ENCODE peak calls at places on chromosomes 3 and 15, in seven cellular contexts. J is dorsolateral prefrontal cortex; H is Jurkat, Clone E6-1; I is pancreas; B is heart right ventricle; Q is astrocyte of the spinal cord; G is HCT116. E is an unnamed sample.
A peak's percentile ranks its signal among the peaks of the same experiment; 100 is the strongest.

GRCh38 chr3:162390891-162391290 is 894.3 kb downstream of the OTOL1 start:
- DNase-seq in B (no peak), G (peak; percentile 37), Q (peak; percentile 78), J (no peak), I (no peak), H (no peak), E (no peak)

GRCh38 chr3:56157693-56158092 is 310.6 kb downstream of the ERC2 start:
- DNase-seq in I (no peak), B (no peak), H (no peak), Q (peak; percentile 59), G (no peak), J (no peak), E (peak; percentile 20)

GRCh38 chr3:172517859-172518466 is 5.3 kb downstream of the TNFSF10 start:
- DNase-seq in H (no peak), J (no peak), G (no peak), B (no peak), I (no peak), Q (no peak), E (no peak)

GRCh38 chr3:125191256-125191655 is 21.3 kb downstream of the SLC12A8 start:
- DNase-seq in Q (peak; percentile 40), I (no peak), G (no peak), B (no peak), H (no peak), J (no peak), E (no peak)

GRCh38 chr3:136787226-136787793 is 31.6 kb upstream of the SLC35G2 start:
- DNase-seq in J (no peak), G (no peak), Q (peak; percentile 61), B (peak; percentile 13), H (peak; percentile 57), I (no peak), E (no peak)

GRCh38 chr3:61894988-61895935 is 333.9 kb downstream of the PTPRG start:
- DNase-seq in Q (peak; percentile 95), H (peak; percentile 67), G (peak; percentile 95), J (no peak), I (no peak), B (peak; percentile 85), E (peak; percentile 87)

GRCh38 chr3:40827942-40828688 is 303.4 kb downstream of the ZNF621 start:
- DNase-seq in J (no peak), Q (no peak), I (no peak), H (no peak), G (no peak), B (peak; percentile 61), E (peak; percentile 88)

GRCh38 chr3:149702691-149703426 is 45.0 kb upstream of the WWTR1 start:
- DNase-seq in H (no peak), Q (peak; percentile 86), I (no peak), B (no peak), G (no peak), J (no peak), E (peak; percentile 42)

GRCh38 chr15:45980376-45980775 is 345.5 kb downstream of the SQOR start:
- DNase-seq in H (no peak), B (no peak), Q (no peak), G (no peak), I (no peak), J (no peak), E (no peak)

GRCh38 chr3:188468672-188469071 is 314.7 kb downstream of the LPP start:
- DNase-seq in Q (peak; percentile 76), B (no peak), I (no peak), H (no peak), G (no peak), J (no peak), E (peak; percentile 80)

GRCh38 chr3:64916937-64917336 is 229.1 kb upstream of the ADAMTS9 start:
- DNase-seq in Q (no peak), H (no peak), J (no peak), G (no peak), I (no peak), B (no peak), E (no peak)

GRCh38 chr15:28955160-28955502 is 69.4 kb downstream of the APBA2 start:
- DNase-seq in J (no peak), Q (peak; percentile 86), H (peak; percentile 89), I (no peak), B (no peak), G (no peak), E (no peak)

GRCh38 chr15:66734961-66735908 is 33.2 kb downstream of the SMAD6 start:
- DNase-seq in Q (no peak), H (no peak), J (no peak), B (no peak), G (no peak), I (no peak), E (no peak)

GRCh38 chr15:33132722-33133345 is 61.7 kb downstream of the FMN1 start:
- DNase-seq in J (no peak), B (no peak), H (peak; percentile 41), Q (peak; percentile 72), G (peak; percentile 59), I (no peak), E (no peak)

GRCh38 chr3:98577178-98577895 is 16.1 kb downstream of the CPOX start:
- DNase-seq in G (no peak), B (no peak), Q (peak; percentile 76), J (no peak), I (no peak), H (no peak), E (no peak)

GRCh38 chr15:35596261-35596660 is 50.3 kb upstream of the DPH6 start:
- DNase-seq in B (no peak), G (no peak), H (no peak), Q (no peak), J (no peak), I (no peak), E (no peak)

GRCh38 chr3:141104151-141104741 is 53.1 kb downstream of the SPSB4 start:
- DNase-seq in B (no peak), J (no peak), G (no peak), Q (no peak), H (no peak), I (peak; percentile 94), E (peak; percentile 67)

GRCh38 chr3:11145888-11146287 is 8.4 kb upstream of the HRH1 start:
- DNase-seq in I (no peak), H (no peak), G (peak; percentile 36), Q (peak; percentile 94), B (no peak), J (no peak), E (no peak)

GRCh38 chr15:41868321-41868720 is 25.5 kb downstream of the SPTBN5 start:
- DNase-seq in Q (no peak), H (no peak), I (peak; percentile 55), B (no peak), G (no peak), J (no peak), E (no peak)

GRCh38 chr15:52228928-52229327 is 37.7 kb upstream of the GNB5 start:
- DNase-seq in G (peak; percentile 13), B (no peak), J (no peak), H (no peak), Q (no peak), I (peak; percentile 79), E (no peak)

GRCh38 chr3:39350714-39351113 is 21.2 kb downstream of the CCR8 start:
- DNase-seq in I (no peak), J (no peak), Q (no peak), H (peak; percentile 99), G (no peak), B (no peak), E (no peak)

GRCh38 chr3:128294999-128295468 is 141.8 kb downstream of the EEFSEC start:
- DNase-seq in J (no peak), G (no peak), H (no peak), Q (no peak), I (peak; percentile 16), B (no peak), E (peak; percentile 23)

GRCh38 chr3:72724070-72724469 is 124.2 kb downstream of the SHQ1 start:
- DNase-seq in Q (no peak), B (no peak), J (no peak), G (peak; percentile 87), H (no peak), I (no peak), E (no peak)

GRCh38 chr3:79086514-79086913 is 681.3 kb downstream of the ROBO1 start:
- DNase-seq in Q (peak; percentile 64), B (peak; percentile 25), I (no peak), J (peak; percentile 35), G (peak; percentile 8), H (peak; percentile 52), E (peak; percentile 20)

GRCh38 chr3:178532414-178532813 is 3.8 kb upstream of the KCNMB2 start:
- DNase-seq in I (no peak), G (no peak), J (no peak), H (no peak), B (no peak), Q (no peak), E (no peak)

GRCh38 chr3:86990734-86991481 is at the start of gene VGLL3:
- DNase-seq in Q (peak; percentile 94), J (no peak), G (no peak), H (peak; percentile 7), B (peak; percentile 33), I (peak; percentile 85), E (peak; percentile 95)

GRCh38 chr3:23750573-23751484 is 54.9 kb upstream of the UBE2E1 start:
- DNase-seq in I (no peak), B (no peak), J (no peak), H (no peak), Q (no peak), G (no peak), E (no peak)

GRCh38 chr3:106176734-106177133 is 307.9 kb upstream of the CBLB start:
- DNase-seq in H (peak; percentile 29), Q (peak; percentile 32), J (no peak), I (no peak), G (no peak), B (no peak), E (no peak)

GRCh38 chr3:9779197-9779596 is 9.4 kb upstream of the CAMK1 start:
- DNase-seq in Q (no peak), I (no peak), J (no peak), H (no peak), G (no peak), B (no peak), E (no peak)
- H3K4me3 ChIP-seq in Q (no peak overlapping the region), I (no peak overlapping the region), J (no peak overlapping the region), H (no peak overlapping the region), G (no peak overlapping the region), B (no peak overlapping the region), E (no peak overlapping the region)

GRCh38 chr3:44584646-44585501 is at the start of gene ZNF660:
- DNase-seq in Q (peak; percentile 85), I (peak; percentile 64), J (peak; percentile 72), H (no peak), B (peak; percentile 69), G (no peak), E (peak; percentile 15)
- H3K4me3 ChIP-seq in Q (peak within 1 kb of the TSS; percentile 72), I (peak within 1 kb of the TSS; percentile 52), J (peak within 1 kb of the TSS; percentile 87), H (no peak within 1 kb of the TSS), B (peak within 1 kb of the TSS; percentile 42), G (no peak within 1 kb of the TSS), E (peak within 1 kb of the TSS; percentile 46)

GRCh38 chr3:124035463-124036121 is 43.7 kb upstream of the ROPN1 start:
- DNase-seq in B (no peak), H (no peak), J (no peak), Q (no peak), G (no peak), I (no peak), E (no peak)
- H3K4me3 ChIP-seq in B (no peak overlapping the region), H (no peak overlapping the region), J (peak overlapping the region; percentile 90), Q (no peak overlapping the region), G (no peak overlapping the region), I (no peak overlapping the region), E (no peak overlapping the region)

GRCh38 chr3:22485943-22486342 is 717.2 kb upstream of the UBE2E2 start:
- DNase-seq in Q (no peak), G (no peak), B (no peak), I (no peak), J (no peak), H (no peak), E (no peak)
- H3K4me3 ChIP-seq in Q (no peak overlapping the region), G (no peak overlapping the region), B (no peak overlapping the region), I (no peak overlapping the region), J (no peak overlapping the region), H (no peak overlapping the region), E (no peak overlapping the region)